ENCODE peak calls at places on chromosomes 2 and 18, in eight cellular contexts. Z is HCT116, X is neural progenitor cell, C is GM23338, S is SK-N-SH, V is GM23248, E is hepatocyte, T is MM.1S. B is an unnamed sample. For H3K27me3, the result is how much of the 10 kb centered on the place peaks cover.

GRCh38 chr2:140416577-140416976 is 1636.4 kb upstream of the NXPH2 start:
- DNase-seq in Z (no peak), X (no peak), C (no peak), S (no peak), V (no peak), E (no peak), T (peak), B (no peak)

GRCh38 chr18:48036641-48037421 is 106.4 kb upstream of the SMAD2 start:
- DNase-seq in Z (no peak), X (no peak), C (no peak), S (peak), V (peak), E (no peak), T (no peak), B (no peak)

GRCh38 chr2:121080013-121080772 is 204.8 kb downstream of the TFCP2L1 start:
- DNase-seq in Z (peak), X (peak), C (peak), S (peak), V (peak), E (peak), T (peak), B (peak)

GRCh38 chr2:107325983-107326786 is 440.2 kb upstream of the ST6GAL2 start:
- DNase-seq in Z (no peak), X (no peak), C (no peak), S (no peak), V (peak), E (no peak), T (no peak), B (no peak)

GRCh38 chr2:26903676-26904075 is 55.7 kb downstream of the DPYSL5 start:
- DNase-seq in Z (no peak), X (no peak), C (no peak), S (no peak), V (no peak), E (no peak), T (no peak), B (no peak)

GRCh38 chr2:104851236-104852160 is 2.4 kb upstream of the POU3F3 start:
- DNase-seq in Z (no peak), X (no peak), C (peak), S (no peak), V (no peak), E (no peak), T (no peak), B (no peak)

GRCh38 chr2:129015886-129016285 is 697.2 kb upstream of the HS6ST1 start:
- DNase-seq in Z (no peak), X (no peak), C (no peak), S (no peak), V (no peak), E (no peak), T (no peak), B (no peak)

GRCh38 chr18:46435031-46435430 is 222.0 kb downstream of the LOXHD1 start:
- DNase-seq in Z (no peak), X (no peak), C (no peak), S (no peak), V (no peak), E (no peak), T (no peak), B (no peak)

GRCh38 chr2:40332096-40332826 is 119.6 kb downstream of the SLC8A1 start:
- DNase-seq in Z (no peak), X (no peak), C (no peak), S (peak), V (peak), E (peak), T (no peak), B (peak)

GRCh38 chr2:236918513-236918912 is 167.2 kb upstream of the COPS8 start:
- DNase-seq in Z (no peak), X (no peak), C (no peak), S (no peak), V (no peak), E (no peak), T (no peak), B (no peak)

GRCh38 chr18:31041346-31042067 is 1.0 kb downstream of the DSC3 start:
- DNase-seq in Z (no peak), X (peak), C (peak), S (peak), V (no peak), E (peak), T (no peak), B (peak)

GRCh38 chr2:105969552-105969951 is 224.5 kb downstream of the UXS1 start:
- DNase-seq in Z (peak), X (peak), C (peak), S (peak), V (no peak), E (no peak), T (no peak), B (peak)

GRCh38 chr2:88265352-88265960 is 95.3 kb downstream of the THNSL2 start:
- DNase-seq in Z (peak), X (no peak), C (no peak), S (no peak), V (peak), E (peak), T (peak), B (peak)

GRCh38 chr18:48806551-48807261 is 144.1 kb downstream of the SMAD7 start:
- DNase-seq in Z (peak), X (no peak), C (peak), S (no peak), V (peak), E (no peak), T (peak), B (no peak)

GRCh38 chr2:121324601-121325000 is 39.6 kb upstream of the TFCP2L1 start:
- DNase-seq in Z (no peak), X (no peak), C (no peak), S (no peak), V (no peak), E (no peak), T (no peak), B (no peak)

GRCh38 chr2:96547751-96548161 is 11.2 kb downstream of the ARID5A start:
- DNase-seq in Z (no peak), X (no peak), C (peak), S (no peak), V (no peak), E (peak), T (no peak), B (no peak)

GRCh38 chr2:26730549-26730948 is 33.5 kb upstream of the SLC35F6 start:
- DNase-seq in Z (no peak), X (no peak), C (no peak), S (no peak), V (no peak), E (no peak), T (no peak), B (no peak)

GRCh38 chr18:45270289-45270771 is 344.9 kb upstream of the SLC14A2 start:
- DNase-seq in Z (no peak), X (no peak), C (no peak), S (no peak), V (peak), E (no peak), T (no peak), B (no peak)

GRCh38 chr2:241485172-241485911 is 23.0 kb downstream of the STK25 start:
- DNase-seq in Z (no peak), X (no peak), C (no peak), S (no peak), V (no peak), E (no peak), T (no peak), B (no peak)

GRCh38 chr2:96625571-96626552 is 12.2 kb downstream of the KANSL3 start:
- DNase-seq in Z (no peak), X (no peak), C (no peak), S (no peak), V (peak), E (no peak), T (no peak), B (no peak)

GRCh38 chr2:27204566-27204965 is 7.3 kb upstream of the ATRAID start:
- DNase-seq in Z (no peak), X (no peak), C (no peak), S (no peak), V (no peak), E (no peak), T (no peak), B (no peak)

GRCh38 chr2:67898605-67899004 is 164.2 kb downstream of the C1D start:
- DNase-seq in Z (no peak), X (no peak), C (no peak), S (no peak), V (peak), E (no peak), T (no peak), B (no peak)

GRCh38 chr2:189350515-189351209 is 90.6 kb upstream of the WDR75 start:
- DNase-seq in Z (no peak), X (no peak), C (no peak), S (no peak), V (peak), E (peak), T (no peak), B (peak)

GRCh38 chr2:17543848-17544645 is 3.6 kb downstream of the VSNL1 start:
- DNase-seq in Z (no peak), X (peak), C (peak), S (no peak), V (peak), E (no peak), T (no peak), B (peak)

GRCh38 chr2:144357623-144358400 is 162.1 kb downstream of the ZEB2 start:
- DNase-seq in Z (peak), X (no peak), C (no peak), S (no peak), V (peak), E (peak), T (peak), B (peak)

GRCh38 chr18:74604774-74605173 is 7.1 kb downstream of the ZNF407 start:
- DNase-seq in Z (no peak), X (no peak), C (peak), S (no peak), V (peak), E (no peak), T (peak), B (no peak)

GRCh38 chr2:218166791-218167190 is at the start of gene CXCR1:
- DNase-seq in Z (no peak), X (no peak), C (no peak), S (no peak), V (no peak), E (no peak), T (peak), B (peak)

GRCh38 chr2:196742685-196743084 is 56.8 kb downstream of the GTF3C3 start:
- DNase-seq in Z (no peak), X (no peak), C (peak), S (no peak), V (no peak), E (no peak), T (no peak), B (no peak)

GRCh38 chr18:63559567-63560491 is 17.7 kb downstream of the SERPINB12 start:
- DNase-seq in Z (no peak), X (no peak), C (no peak), S (no peak), V (no peak), E (no peak), T (no peak), B (no peak)

GRCh38 chr2:163735692-163736432 is at the start of gene FIGN:
- DNase-seq in Z (no peak), X (peak), C (peak), S (peak), V (peak), E (peak), T (peak), B (peak)

GRCh38 chr2:172296267-172297046 is 130.9 kb upstream of the ITGA6 start:
- DNase-seq in Z (no peak), X (no peak), C (peak), S (no peak), V (no peak), E (no peak), T (no peak), B (peak)

GRCh38 chr18:48732767-48733424 is 194.1 kb downstream of the CTIF start:
- DNase-seq in Z (no peak), X (no peak), C (no peak), S (no peak), V (no peak), E (no peak), T (no peak), B (no peak)

GRCh38 chr2:224211821-224212220 is 172.7 kb upstream of the SERPINE2 start:
- DNase-seq in Z (no peak), X (no peak), C (no peak), S (no peak), V (peak), E (no peak), T (no peak), B (no peak)

GRCh38 chr18:5440297-5440696 is 103.5 kb downstream of the EPB41L3 start:
- DNase-seq in Z (no peak), X (no peak), C (no peak), S (no peak), V (no peak), E (no peak), T (no peak), B (no peak)

GRCh38 chr2:128562471-128563347 is 244.0 kb upstream of the HS6ST1 start:
- DNase-seq in Z (no peak), X (no peak), C (no peak), S (no peak), V (peak), E (no peak), T (no peak), B (no peak)

GRCh38 chr2:105357122-105357521 is 19.8 kb downstream of the C2orf49 start:
- DNase-seq in Z (no peak), X (no peak), C (no peak), S (no peak), V (no peak), E (no peak), T (no peak), B (no peak)

GRCh38 chr2:173149491-173149890 is 73.8 kb downstream of the MAP3K20 start:
- DNase-seq in Z (no peak), X (no peak), C (no peak), S (no peak), V (no peak), E (no peak), T (no peak), B (no peak)

GRCh38 chr2:19021100-19021476 is 337.3 kb downstream of the OSR1 start:
- DNase-seq in Z (peak), X (peak), C (no peak), S (no peak), V (peak), E (peak), T (no peak), B (peak)

GRCh38 chr2:230319211-230319862 is 7.7 kb upstream of the SP140L start:
- DNase-seq in Z (no peak), X (no peak), C (no peak), S (no peak), V (no peak), E (no peak), T (peak), B (no peak)

GRCh38 chr18:77119851-77120491 is 12.6 kb downstream of the MBP start:
- DNase-seq in Z (no peak), X (no peak), C (no peak), S (no peak), V (no peak), E (no peak), T (no peak), B (no peak)
- TF ChIP-seq EZH2phosphoT487 in Z (no peak), X (no peak), C (no peak), S (no peak), V (no peak), E (no peak), T (no peak), B (no peak)

DNA sequence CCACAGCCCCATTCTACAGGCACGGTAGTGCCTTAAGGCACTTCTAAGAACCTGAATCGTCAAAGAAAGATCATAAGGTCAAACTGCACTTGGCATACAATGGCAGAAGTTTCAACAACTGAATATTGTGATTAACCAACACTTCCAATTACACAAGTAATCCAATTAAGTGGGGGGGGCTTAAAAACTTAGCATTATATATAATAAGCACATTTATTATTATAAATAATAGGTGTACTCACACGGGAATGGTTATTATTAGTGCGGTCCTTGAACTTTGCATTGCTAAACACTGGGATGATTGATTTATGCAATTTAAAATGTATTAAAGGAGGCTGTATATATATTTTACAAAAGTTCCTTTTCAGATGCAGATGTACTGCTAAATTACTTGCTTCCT is 7.6 kb downstream of the APCDD1 start:
- DNase-seq in Z (no peak), X (no peak), C (no peak), S (no peak), V (no peak), E (no peak), T (no peak), B (no peak)
- H3K27me3 ChIP-seq in Z (under half), X (under half), C (under half), S (under half), V (under half), E (under half), T (under half), B (half or more)

DNA sequence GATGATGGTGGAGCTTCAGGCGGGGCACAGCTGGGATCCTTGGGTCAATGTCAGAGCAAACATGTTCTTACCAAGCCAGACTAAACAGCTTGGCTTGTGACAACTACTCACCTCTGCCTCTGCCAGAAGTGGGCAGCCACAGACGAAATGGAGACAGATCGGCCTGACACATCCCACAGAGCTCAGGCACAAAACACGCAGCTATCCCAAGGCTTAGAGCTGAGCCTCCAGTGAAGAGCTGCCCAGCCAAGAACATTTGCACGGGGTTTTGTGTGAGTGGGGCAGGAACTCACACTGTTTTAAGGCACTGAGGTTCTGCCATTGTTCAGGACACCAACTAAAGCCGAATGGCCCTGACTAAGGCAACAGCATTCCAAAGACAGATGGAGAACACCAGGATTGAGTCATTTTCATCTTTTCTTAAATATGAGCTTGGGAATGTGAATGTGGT is 12.8 kb downstream of the PXDN start:
- DNase-seq in Z (no peak), X (peak), C (no peak), S (peak), V (peak), E (no peak), T (no peak), B (peak)
- TF ChIP-seq EZH2phosphoT487 in Z (no peak), X (no peak), C (no peak), S (no peak), V (no peak), E (no peak), T (no peak), B (no peak)

DNA sequence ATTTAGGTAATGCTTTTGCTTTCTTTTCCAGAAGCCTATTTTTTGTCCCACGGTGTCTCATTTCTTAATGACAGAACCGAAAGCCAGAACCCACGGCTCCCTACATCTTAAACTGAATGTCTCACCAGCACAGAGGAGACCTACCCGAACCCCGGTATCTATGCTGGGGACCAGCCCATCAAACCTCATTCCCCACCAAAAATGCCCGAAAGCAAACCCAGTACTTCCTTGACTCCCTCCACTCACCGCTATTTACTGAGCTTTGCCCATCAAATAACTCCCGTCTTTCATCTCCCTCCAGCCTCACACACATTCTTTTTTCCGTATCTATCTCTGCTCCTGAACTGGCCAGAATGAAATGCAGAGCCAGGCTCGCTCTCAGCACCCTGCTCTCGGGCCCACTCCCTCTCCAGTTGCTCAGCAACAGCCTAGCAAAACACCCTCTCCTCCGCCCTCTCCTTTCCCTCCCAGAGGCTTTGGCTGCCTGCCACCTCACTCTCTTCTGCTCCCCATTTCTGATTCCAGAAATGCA is 4.1 kb downstream of the IGFBP5 start:
- DNase-seq in Z (no peak), X (peak), C (peak), S (peak), V (peak), E (peak), T (peak), B (peak)
- H3K27me3 ChIP-seq in Z (under half), X (under half), C (half or more), S (under half), V (under half), E (under half), T (under half), B (under half)

GRCh38 chr2:219462349-219462748 is 27.7 kb downstream of the SPEG start:
- DNase-seq in Z (no peak), X (no peak), C (no peak), S (no peak), V (no peak), E (no peak), T (no peak), B (no peak)

GRCh38 chr2:219460424-219460926 is 25.8 kb downstream of the SPEG start:
- DNase-seq in Z (no peak), X (peak), C (peak), S (peak), V (peak), E (peak), T (no peak), B (no peak)

GRCh38 chr2:219459460-219460311 is 25.0 kb downstream of the SPEG start:
- DNase-seq in Z (no peak), X (peak), C (peak), S (peak), V (peak), E (peak), T (no peak), B (peak)

GRCh38 chr2:219461669-219462068 is 27.0 kb downstream of the SPEG start:
- DNase-seq in Z (no peak), X (no peak), C (no peak), S (no peak), V (no peak), E (no peak), T (no peak), B (no peak)

GRCh38 chr2:219461061-219461514 is 26.4 kb downstream of the SPEG start:
- DNase-seq in Z (no peak), X (peak), C (peak), S (peak), V (no peak), E (peak), T (no peak), B (no peak)
- TF ChIP-seq EZH2phosphoT487 in Z (no peak), X (no peak), C (no peak), S (no peak), V (no peak), E (no peak), T (no peak), B (no peak)

GRCh38 chr2:16506366-16506765 is 159.3 kb downstream of the CYRIA start:
- DNase-seq in Z (no peak), X (no peak), C (no peak), S (peak), V (no peak), E (peak), T (no peak), B (no peak)

GRCh38 chr2:16507655-16508054 is 158.0 kb downstream of the CYRIA start:
- DNase-seq in Z (no peak), X (peak), C (peak), S (no peak), V (peak), E (peak), T (no peak), B (no peak)

GRCh38 chr2:16511041-16511440 is 154.6 kb downstream of the CYRIA start:
- DNase-seq in Z (no peak), X (no peak), C (no peak), S (no peak), V (no peak), E (no peak), T (no peak), B (no peak)

GRCh38 chr2:16509042-16509441 is 156.6 kb downstream of the CYRIA start:
- DNase-seq in Z (no peak), X (no peak), C (no peak), S (no peak), V (no peak), E (no peak), T (no peak), B (no peak)

GRCh38 chr2:16508061-16508851 is 157.4 kb downstream of the CYRIA start:
- DNase-seq in Z (no peak), X (peak), C (peak), S (peak), V (peak), E (peak), T (peak), B (peak)
- H3K27me3 ChIP-seq in Z (under half), X (under half), C (under half), S (under half), V (under half), E (under half), T (under half), B (under half)

GRCh38 chr18:37393945-37394609 is 171.5 kb downstream of the CELF4 start:
- DNase-seq in Z (no peak), X (peak), C (peak), S (peak), V (peak), E (peak), T (peak), B (no peak)
- TF ChIP-seq EZH2phosphoT487 in Z (no peak), X (no peak), C (no peak), S (no peak), V (no peak), E (no peak), T (no peak), B (no peak)